ENCODE peak calls at places on chromosome 7, in five cellular contexts. K is skeletal muscle cell, Z is aorta, X is kidney, F is adipocyte. W is an unnamed sample.
A peak's percentile ranks its signal among the peaks of the same experiment; 100 is the strongest.

GRCh38 chr7:106353944-106354343 is 69.2 kb upstream of the NAMPT start:
- DNase-seq in K (no peak), X (no peak), Z (no peak), F (no peak), W (no peak)

GRCh38 chr7:20238754-20239324 is 21.7 kb upstream of the MACC1 start:
- DNase-seq in K (no peak), X (no peak), Z (peak; percentile 65), F (no peak), W (no peak)

GRCh38 chr7:107180378-107180777 is 11.6 kb downstream of the HBP1 start:
- DNase-seq in K (peak; percentile 93), X (no peak), Z (no peak), F (peak; percentile 86), W (peak; percentile 75)

GRCh38 chr7:129530881-129531391 is 28.6 kb downstream of the SMKR1 start:
- DNase-seq in K (peak; percentile 39), F (peak; percentile 26), Z (no peak), X (peak; percentile 2), W (peak; percentile 16)

GRCh38 chr7:16695621-16696237 is 49.7 kb downstream of the BZW2 start:
- DNase-seq in F (peak; percentile 46), X (no peak), K (no peak), Z (no peak), W (peak; percentile 24)

GRCh38 chr7:155248366-155248756 is 49.3 kb upstream of the INSIG1 start:
- DNase-seq in X (no peak), Z (no peak), K (no peak), F (no peak), W (no peak)

GRCh38 chr7:105664816-105665525 is 83.7 kb upstream of the EFCAB10 start:
- DNase-seq in K (no peak), X (no peak), Z (no peak), F (no peak), W (no peak)

GRCh38 chr7:34417781-34418180 is 240.2 kb upstream of the NPSR1 start:
- DNase-seq in Z (no peak), K (no peak), F (no peak), X (no peak), W (no peak)

GRCh38 chr7:7122033-7122478 is 60.3 kb upstream of the C1GALT1 start:
- DNase-seq in K (peak; percentile 25), Z (no peak), F (peak; percentile 52), X (no peak), W (no peak)

GRCh38 chr7:141231018-141231792 is 157.3 kb downstream of the TMEM178B start:
- DNase-seq in F (peak; percentile 39), X (peak; percentile 45), Z (no peak), K (no peak), W (no peak)

GRCh38 chr7:69186974-69187373 is 411.3 kb upstream of the AUTS2 start:
- DNase-seq in X (no peak), K (no peak), F (no peak), Z (no peak), W (no peak)

GRCh38 chr7:14432936-14433335 is 443.5 kb upstream of the ETV1 start:
- DNase-seq in F (no peak), X (no peak), K (peak; percentile 21), Z (no peak), W (no peak)

GRCh38 chr7:139762886-139763285 is 14.9 kb downstream of the HIPK2 start:
- DNase-seq in X (no peak), F (peak; percentile 60), K (peak; percentile 57), Z (no peak), W (no peak)

GRCh38 chr7:102925962-102926825 is 13.4 kb downstream of the LRRC17 start:
- DNase-seq in X (no peak), F (no peak), K (no peak), Z (no peak), W (no peak)

GRCh38 chr7:7565746-7566650 is 686 bp upstream of the MIOS start:
- DNase-seq in X (peak; percentile 71), Z (no peak), F (no peak), K (no peak), W (no peak)

GRCh38 chr7:43248961-43249807 is 136.7 kb downstream of the HECW1 start:
- DNase-seq in Z (no peak), X (peak; percentile 48), F (peak; percentile 55), K (no peak), W (peak; percentile 70)

GRCh38 chr7:122887198-122887597 is 938 bp upstream of the CADPS2 start:
- DNase-seq in K (peak; percentile 14), F (peak; percentile 91), Z (peak; percentile 69), X (peak; percentile 85), W (no peak)

GRCh38 chr7:100545636-100546128 is 6.7 kb downstream of the AGFG2 start:
- DNase-seq in Z (peak; percentile 74), F (peak; percentile 88), X (peak; percentile 86), K (peak; percentile 87), W (peak; percentile 53)

GRCh38 chr7:131109757-131110293 is 217.9 kb upstream of the MKLN1 start:
- DNase-seq in Z (peak; percentile 92), K (peak; percentile 69), X (peak; percentile 95), F (peak; percentile 92), W (no peak)

GRCh38 chr7:131111081-131111576 is 216.5 kb upstream of the MKLN1 start:
- DNase-seq in Z (no peak), X (no peak), K (peak; percentile 68), F (peak; percentile 73), W (no peak)

GRCh38 chr7:131112431-131112830 is 215.2 kb upstream of the MKLN1 start:
- DNase-seq in X (no peak), K (no peak), Z (no peak), F (no peak), W (no peak)

GRCh38 chr7:131110294-131111080 is 217.2 kb upstream of the MKLN1 start:
- DNase-seq in K (no peak), Z (no peak), X (no peak), F (peak; percentile 51), W (no peak)

GRCh38 chr7:131111792-131112191 is 215.9 kb upstream of the MKLN1 start:
- DNase-seq in K (no peak), X (no peak), F (no peak), Z (no peak), W (no peak)
- H3K4me3 ChIP-seq in K (no peak overlapping the region), X (no peak overlapping the region), F (peak overlapping the region; percentile 98), Z (no peak overlapping the region), W (no peak overlapping the region)

GRCh38 chr7:64665980-64666674 is at the start of gene ZNF107:
- DNase-seq in K (peak; percentile 80), X (peak; percentile 97), F (peak; percentile 94), Z (peak; percentile 97), W (peak; percentile 80)

GRCh38 chr7:64672414-64672813 is 6.5 kb downstream of the ZNF107 start:
- DNase-seq in K (no peak), X (no peak), Z (no peak), F (no peak), W (no peak)

DNA sequence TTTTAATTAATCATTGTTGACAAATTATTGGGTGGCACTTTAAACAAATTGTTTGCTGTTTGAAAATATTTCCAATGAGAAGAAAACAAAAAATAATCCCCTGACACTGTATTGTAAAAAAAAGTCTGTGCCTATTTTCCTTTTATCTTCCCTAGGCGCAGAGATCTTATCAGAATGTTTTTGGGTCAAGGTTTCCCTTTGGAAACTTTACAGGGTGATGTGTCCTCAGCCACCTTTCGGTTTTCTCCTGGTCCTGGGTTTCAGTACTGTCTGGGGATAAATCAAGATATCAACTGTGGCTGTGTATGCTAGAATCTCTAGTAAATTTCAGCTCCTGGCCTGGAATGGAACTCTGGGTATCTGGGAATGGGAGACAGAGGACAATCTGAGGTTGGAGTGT is 1.4 kb downstream of the ZNF107 start:
- DNase-seq in F (no peak), X (no peak), K (no peak), Z (no peak), W (no peak)
- H3K4me3 ChIP-seq in F (no peak overlapping the region), X (no peak overlapping the region), K (no peak overlapping the region), Z (no peak overlapping the region), W (peak overlapping the region; percentile 84)

GRCh38 chr7:135075716-135076115 is 72.2 kb upstream of the TMEM140 start:
- DNase-seq in X (no peak), K (no peak), F (no peak), Z (no peak), W (no peak)

GRCh38 chr7:135079068-135079467 is 68.8 kb upstream of the TMEM140 start:
- DNase-seq in X (no peak), Z (no peak), F (no peak), K (no peak), W (no peak)

GRCh38 chr7:135078051-135078450 is 69.8 kb upstream of the TMEM140 start:
- DNase-seq in Z (no peak), X (no peak), K (no peak), F (no peak), W (no peak)

GRCh38 chr7:135077642-135078041 is 70.2 kb upstream of the TMEM140 start:
- DNase-seq in F (no peak), Z (no peak), K (no peak), X (no peak), W (no peak)

DNA sequence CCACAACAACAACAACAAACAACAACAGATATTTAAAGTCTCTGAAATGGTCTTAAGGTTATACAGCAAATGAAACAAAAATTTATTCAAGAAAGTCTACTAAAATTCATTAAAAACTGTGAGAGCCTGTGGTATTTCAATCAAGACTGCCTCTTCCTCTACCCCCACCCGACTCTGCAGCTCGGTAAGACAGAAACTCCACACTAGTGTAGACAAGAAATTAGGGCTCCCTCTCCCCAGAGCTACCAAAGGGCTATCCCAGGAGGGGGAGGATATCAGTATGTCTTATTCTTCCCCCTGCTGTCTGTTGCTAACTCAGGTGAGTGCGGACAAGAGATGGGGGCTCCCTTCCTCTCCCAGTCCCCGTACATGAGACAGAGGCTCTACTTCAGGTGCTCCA is 71.0 kb upstream of the TMEM140 start:
- DNase-seq in Z (no peak), K (no peak), F (no peak), X (no peak), W (no peak)
- H3K4me3 ChIP-seq in Z (no peak overlapping the region), K (no peak overlapping the region), F (no peak overlapping the region), X (no peak overlapping the region), W (no peak overlapping the region)

GRCh38 chr7:1459930-1460756 is 873 bp upstream of the MICALL2 start:
- DNase-seq in F (peak; percentile 61), X (no peak), Z (no peak), K (no peak), W (no peak)

GRCh38 chr7:1457059-1457948 is 2.0 kb downstream of the MICALL2 start:
- DNase-seq in X (no peak), F (no peak), Z (no peak), K (no peak), W (no peak)

GRCh38 chr7:1458676-1459511 is at the start of gene MICALL2:
- DNase-seq in F (peak; percentile 95), X (peak; percentile 96), K (peak; percentile 58), Z (peak; percentile 93), W (peak; percentile 65)

GRCh38 chr7:1459512-1459892 is 232 bp upstream of the MICALL2 start:
- DNase-seq in F (peak; percentile 100), X (peak; percentile 100), K (peak; percentile 94), Z (peak; percentile 100), W (peak; percentile 95)

GRCh38 chr7:1457949-1458675 is 1.2 kb downstream of the MICALL2 start:
- DNase-seq in X (no peak), Z (no peak), F (peak; percentile 27), K (no peak), W (no peak)
- H3K4me3 ChIP-seq in X (peak overlapping the region; percentile 56), Z (peak overlapping the region; percentile 48), F (peak overlapping the region; percentile 89), K (peak overlapping the region; percentile 80), W (peak overlapping the region; percentile 92)